ENCODE peak calls at places on chromosomes 13 and 19, in eight cellular contexts. D is spleen, H is lower leg skin, V is body of pancreas, U is stomach, K is A549, Z is breast epithelium, G is suprapubic skin. P is an unnamed sample.

GRCh38 chr19:32599736-32600157 is 18.8 kb downstream of the PDCD5 start:
- DNase-seq in H (peak), D (no peak), K (peak), G (no peak), V (peak), Z (no peak), U (no peak), P (peak)

GRCh38 chr13:60836821-60837220 is 439.8 kb downstream of the TDRD3 start:
- DNase-seq in Z (no peak), U (no peak), G (no peak), H (no peak), D (no peak), V (no peak), K (no peak), P (no peak)

GRCh38 chr19:15631817-15632216 is 8.9 kb upstream of the CYP4F3 start:
- DNase-seq in K (no peak), H (no peak), Z (no peak), V (no peak), U (no peak), D (no peak), G (no peak), P (peak)

GRCh38 chr13:47121092-47121763 is 224.4 kb upstream of the HTR2A start:
- DNase-seq in V (no peak), D (no peak), G (no peak), H (no peak), U (no peak), K (no peak), Z (no peak), P (no peak)

GRCh38 chr13:104315606-104316005 is 1249.4 kb upstream of the SLC10A2 start:
- DNase-seq in D (no peak), H (no peak), G (no peak), U (no peak), V (no peak), K (peak), Z (no peak), P (no peak)

GRCh38 chr13:114106991-114107685 is 25.3 kb downstream of the RASA3 start:
- DNase-seq in U (no peak), D (peak), K (no peak), G (peak), V (no peak), Z (peak), H (peak), P (no peak)

GRCh38 chr13:40476175-40476958 is 190.1 kb downstream of the FOXO1 start:
- DNase-seq in Z (no peak), U (no peak), D (no peak), K (peak), H (peak), V (no peak), G (no peak), P (no peak)

GRCh38 chr19:2334426-2334825 is 5.9 kb downstream of the SPPL2B start:
- DNase-seq in D (no peak), U (no peak), H (no peak), Z (no peak), G (no peak), K (no peak), V (no peak), P (no peak)

GRCh38 chr13:100581504-100581903 is 7.1 kb downstream of the GGACT start:
- DNase-seq in H (no peak), V (no peak), D (no peak), U (no peak), Z (no peak), G (no peak), K (no peak), P (no peak)

GRCh38 chr19:19826875-19827274 is 5.3 kb upstream of the ZNF506 start:
- DNase-seq in V (no peak), G (no peak), Z (no peak), H (no peak), K (no peak), U (no peak), D (no peak), P (no peak)

GRCh38 chr19:54254195-54254906 is 2.7 kb downstream of the LILRB5 start:
- DNase-seq in U (no peak), K (no peak), G (peak), V (no peak), Z (no peak), H (no peak), D (no peak), P (no peak)

GRCh38 chr19:801861-802496 is 4.7 kb downstream of the PTBP1 start:
- DNase-seq in U (peak), G (no peak), D (no peak), K (no peak), V (no peak), Z (no peak), H (no peak), P (no peak)

GRCh38 chr19:34336781-34337271 is 28.2 kb upstream of the GPI start:
- DNase-seq in U (no peak), V (peak), K (peak), H (no peak), D (no peak), G (no peak), Z (no peak), P (peak)

GRCh38 chr13:50616101-50616500 is 227.4 kb downstream of the DLEU7 start:
- DNase-seq in D (no peak), G (no peak), Z (no peak), H (no peak), K (no peak), U (no peak), V (no peak), P (peak)

GRCh38 chr19:9848060-9848459 is 12.9 kb downstream of the PIN1 start:
- DNase-seq in D (no peak), G (no peak), V (no peak), U (no peak), K (no peak), H (no peak), Z (no peak), P (peak)

GRCh38 chr13:106513608-106514007 is 21.9 kb downstream of the EFNB2 start:
- DNase-seq in G (no peak), H (no peak), D (no peak), K (no peak), V (no peak), Z (no peak), U (no peak), P (no peak)

GRCh38 chr13:103952183-103952582 is 886.0 kb upstream of the SLC10A2 start:
- DNase-seq in H (no peak), V (no peak), G (no peak), Z (no peak), D (no peak), K (no peak), U (no peak), P (no peak)

GRCh38 chr13:113582841-113583631 is 1.5 kb upstream of the TFDP1 start:
- DNase-seq in U (peak), V (no peak), Z (peak), H (peak), G (no peak), D (peak), K (no peak), P (no peak)

GRCh38 chr13:39603424-39603947 is 493 bp upstream of the LHFPL6 start:
- DNase-seq in U (no peak), V (no peak), Z (no peak), G (no peak), H (no peak), D (no peak), K (peak), P (peak)

GRCh38 chr19:15508035-15508710 is at the start of gene CYP4F22:
- DNase-seq in H (no peak), Z (no peak), U (no peak), D (no peak), V (no peak), G (no peak), K (no peak), P (no peak)

GRCh38 chr13:48448963-48449614 is 36.2 kb upstream of the LPAR6 start:
- DNase-seq in D (no peak), V (no peak), H (no peak), U (no peak), Z (no peak), K (no peak), G (no peak), P (peak)

GRCh38 chr19:18023596-18024212 is 15.7 kb downstream of the ARRDC2 start:
- DNase-seq in K (no peak), D (peak), V (peak), Z (no peak), U (peak), H (peak), G (peak), P (peak)

GRCh38 chr19:39737351-39737750 is 478 bp downstream of the CLC start:
- DNase-seq in Z (no peak), H (no peak), U (no peak), V (no peak), D (no peak), G (no peak), K (no peak), P (no peak)

GRCh38 chr13:23888658-23889597 is at the start of gene MIPEP:
- DNase-seq in Z (peak), H (peak), G (peak), V (peak), U (peak), K (peak), D (peak), P (peak)

GRCh38 chr13:88071371-88071770 is 400.2 kb downstream of the SLITRK5 start:
- DNase-seq in V (no peak), Z (no peak), H (no peak), U (no peak), K (no peak), G (no peak), D (no peak), P (peak)

GRCh38 chr13:37109080-37109678 is 3.7 kb upstream of the CSNK1A1L start:
- DNase-seq in K (peak), D (no peak), V (no peak), Z (no peak), G (no peak), U (no peak), H (no peak), P (peak)

GRCh38 chr13:24192811-24193162 is 32.3 kb downstream of the SPATA13 start:
- DNase-seq in U (no peak), K (no peak), V (no peak), G (no peak), H (no peak), D (no peak), Z (no peak), P (no peak)

GRCh38 chr13:110756268-110756667 is 42.8 kb downstream of the ING1 start:
- DNase-seq in D (no peak), K (peak), V (no peak), U (no peak), G (no peak), H (no peak), Z (no peak), P (no peak)

GRCh38 chr19:6460099-6460884 is 700 bp upstream of the SLC25A23 start:
- DNase-seq in H (peak), V (peak), K (peak), U (peak), D (peak), G (peak), Z (peak), P (peak)

GRCh38 chr13:41364043-41364442 is 53.0 kb downstream of the NAA16 start:
- DNase-seq in K (no peak), G (no peak), V (no peak), Z (no peak), H (no peak), D (no peak), U (no peak), P (no peak)

GRCh38 chr19:45124021-45124420 is 31.0 kb downstream of the PPP1R37 start:
- DNase-seq in G (no peak), K (no peak), Z (no peak), V (no peak), D (no peak), U (no peak), H (no peak), P (no peak)

GRCh38 chr13:108322206-108322824 is 52.8 kb downstream of the TNFSF13B start:
- DNase-seq in G (no peak), V (no peak), K (peak), Z (no peak), D (no peak), U (no peak), H (no peak), P (peak)

GRCh38 chr19:7914598-7915045 is at the start of gene TGFBR3L:
- DNase-seq in V (no peak), G (no peak), Z (no peak), U (no peak), K (no peak), H (no peak), D (peak), P (no peak)

GRCh38 chr19:7914099-7914498 is 531 bp upstream of the TGFBR3L start:
- DNase-seq in K (no peak), G (no peak), U (no peak), H (no peak), Z (no peak), D (no peak), V (no peak), P (no peak)

GRCh38 chr19:7912144-7912696 is 2.4 kb upstream of the TGFBR3L start:
- DNase-seq in H (no peak), Z (no peak), G (no peak), U (no peak), V (peak), D (peak), K (no peak), P (no peak)

GRCh38 chr19:7912697-7913564 is 1.7 kb upstream of the TGFBR3L start:
- DNase-seq in V (no peak), K (no peak), G (no peak), Z (no peak), D (peak), H (no peak), U (no peak), P (no peak)

DNA sequence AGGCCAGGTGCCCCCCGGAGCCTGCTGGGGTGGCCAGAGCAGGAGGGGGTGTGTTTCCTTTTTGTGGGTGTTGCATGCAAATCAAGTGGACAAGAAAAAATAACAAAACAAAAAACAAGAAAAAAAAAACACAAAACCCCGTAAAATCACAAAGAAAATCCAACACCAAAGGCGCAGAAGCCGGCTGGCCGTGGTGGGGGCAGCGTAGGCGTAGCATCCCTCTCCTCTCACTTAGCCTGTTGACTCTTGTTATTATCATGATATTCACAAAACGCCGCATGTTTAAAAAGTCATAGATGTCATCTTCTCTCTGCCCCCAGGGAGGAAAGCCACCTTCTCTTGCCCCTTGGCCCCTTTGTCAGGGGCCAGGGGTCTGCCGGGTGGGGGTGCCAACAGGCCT is 978 bp upstream of the TGFBR3L start:
- DNase-seq in Z (no peak), V (no peak), H (no peak), D (no peak), G (no peak), U (no peak), K (no peak), P (no peak)
- TF ChIP-seq POLR2A in Z (no peak), V (no peak), H (no peak), D (no peak), G (no peak), U (no peak), K (no peak), P (no peak)

GRCh38 chr13:28466151-28466550 is 28.8 kb downstream of the FLT1 start:
- DNase-seq in V (no peak), Z (no peak), G (no peak), K (no peak), U (no peak), H (no peak), D (no peak), P (no peak)
- TF ChIP-seq POLR2A in V (no peak), Z (no peak), G (no peak), K (no peak), U (no peak), H (no peak), D (no peak), P (no peak)

GRCh38 chr13:34039678-34040077 is 221.7 kb downstream of the RFC3 start:
- DNase-seq in D (no peak), U (no peak), H (no peak), Z (no peak), G (no peak), K (no peak), V (no peak), P (no peak)
- TF ChIP-seq POLR2A in D (no peak), U (no peak), H (no peak), Z (no peak), G (no peak), K (no peak), V (no peak), P (no peak)

GRCh38 chr13:66858163-66858562 is 372.0 kb downstream of the PCDH9 start:
- DNase-seq in D (no peak), G (no peak), U (no peak), Z (no peak), V (no peak), H (no peak), K (no peak), P (no peak)

GRCh38 chr13:66859078-66859477 is 371.1 kb downstream of the PCDH9 start:
- DNase-seq in K (no peak), V (no peak), D (no peak), H (no peak), G (no peak), Z (no peak), U (no peak), P (peak)

GRCh38 chr13:66860868-66861447 is 369.2 kb downstream of the PCDH9 start:
- DNase-seq in K (no peak), V (no peak), U (no peak), H (no peak), Z (no peak), D (no peak), G (no peak), P (no peak)

GRCh38 chr13:66864627-66865026 is 365.5 kb downstream of the PCDH9 start:
- DNase-seq in H (no peak), G (no peak), U (no peak), D (no peak), V (no peak), K (no peak), Z (no peak), P (no peak)

GRCh38 chr13:66859934-66860867 is 369.9 kb downstream of the PCDH9 start:
- DNase-seq in G (no peak), D (no peak), V (no peak), H (no peak), U (no peak), Z (no peak), K (no peak), P (no peak)
- TF ChIP-seq POLR2A in G (no peak), D (no peak), V (no peak), H (no peak), U (no peak), Z (no peak), K (no peak), P (no peak)

DNA sequence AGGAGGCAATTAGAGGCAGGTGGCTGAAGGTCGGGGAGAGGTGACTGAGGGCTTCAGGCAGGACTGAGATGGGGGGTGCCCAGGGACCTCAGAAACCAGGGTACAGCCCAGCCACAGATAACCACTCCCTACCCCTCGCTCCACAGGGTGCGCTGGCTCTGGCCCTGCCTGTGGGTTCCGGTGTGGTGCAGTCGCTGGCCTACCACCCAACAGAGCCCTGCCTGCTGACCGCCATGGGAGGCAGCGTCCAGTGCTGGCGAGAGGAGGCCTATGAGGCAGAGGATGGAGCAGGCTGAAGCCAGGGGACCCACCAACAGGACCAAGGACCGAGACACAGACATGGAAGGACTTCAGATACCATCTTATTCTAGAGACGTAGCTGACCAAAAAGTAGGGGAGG is 6.3 kb downstream of the DHPS start:
- DNase-seq in D (no peak), V (no peak), K (no peak), U (no peak), H (no peak), Z (no peak), G (no peak), P (no peak)
- TF ChIP-seq POLR2A in D (no peak), V (no peak), K (no peak), U (no peak), H (no peak), Z (no peak), G (no peak), P (no peak)

P was measured in NB4.